ENCODE peak calls at places on chromosomes 3 and 15, in five cellular contexts. C is IMR-90, E is trophoblast cell, Y is H1, A is neuronal stem cell. L is an unnamed sample.
A peak's percentile ranks its signal among the peaks of the same experiment; 100 is the strongest.

GRCh38 chr3:183912895-183913579 is 28.4 kb upstream of the PARL start:
- DNase-seq in C (no peak), E (peak; percentile 9), Y (no peak), A (no peak), L (no peak)

GRCh38 chr3:57118279-57118678 is 46.9 kb downstream of the IL17RD start:
- DNase-seq in C (no peak), E (no peak), Y (no peak), A (no peak), L (no peak)

GRCh38 chr3:101138817-101139216 is 145.6 kb upstream of the ABI3BP start:
- DNase-seq in C (no peak), E (no peak), Y (no peak), A (no peak), L (no peak)

GRCh38 chr3:33023176-33024136 is 72.0 kb downstream of the CCR4 start:
- DNase-seq in C (no peak), E (peak; percentile 77), Y (no peak), A (no peak), L (no peak)

GRCh38 chr3:157838457-157838856 is 267.8 kb downstream of the SHOX2 start:
- DNase-seq in C (no peak), E (no peak), Y (no peak), A (no peak), L (no peak)

GRCh38 chr3:142633073-142633472 is 36.9 kb downstream of the PLS1 start:
- DNase-seq in C (no peak), E (no peak), Y (no peak), A (no peak), L (no peak)

GRCh38 chr3:187979543-187979942 is 174.4 kb upstream of the LPP start:
- DNase-seq in C (no peak), E (no peak), Y (no peak), A (no peak), L (no peak)

GRCh38 chr15:26433818-26434217 is 339.0 kb downstream of the GABRB3 start:
- DNase-seq in C (no peak), E (no peak), Y (no peak), A (no peak), L (no peak)

GRCh38 chr3:21734746-21735145 is 16.3 kb downstream of the ZNF385D start:
- DNase-seq in C (no peak), E (no peak), Y (no peak), A (no peak), L (no peak)

GRCh38 chr3:71511446-71511845 is 72.1 kb downstream of the FOXP1 start:
- DNase-seq in C (no peak), E (no peak), Y (no peak), A (no peak), L (no peak)

GRCh38 chr3:107870989-107871638 is 219.7 kb downstream of the CD47 start:
- DNase-seq in C (peak; percentile 30), E (peak; percentile 3), Y (no peak), A (no peak), L (no peak)

GRCh38 chr15:68330911-68331310 is 53.4 kb downstream of the FEM1B start:
- DNase-seq in C (no peak), E (no peak), Y (no peak), A (no peak), L (no peak)

GRCh38 chr3:161540594-161540993 is 44.0 kb downstream of the OTOL1 start:
- DNase-seq in C (no peak), E (no peak), Y (no peak), A (no peak), L (no peak)

GRCh38 chr3:194109192-194109863 is 26.6 kb upstream of the HES1 start:
- DNase-seq in C (no peak), E (no peak), Y (no peak), A (no peak), L (no peak)

GRCh38 chr3:178434206-178434805 is 101.9 kb upstream of the KCNMB2 start:
- DNase-seq in C (no peak), E (no peak), Y (no peak), A (no peak), L (no peak)

GRCh38 chr3:16898595-16899395 is 14.0 kb downstream of the PLCL2 start:
- DNase-seq in C (no peak), E (no peak), Y (no peak), A (no peak), L (no peak)

GRCh38 chr3:133488785-133489367 is 84.6 kb upstream of the CDV3 start:
- DNase-seq in C (peak; percentile 76), E (peak; percentile 46), Y (no peak), A (no peak), L (no peak)

GRCh38 chr3:98343647-98344507 is 9.8 kb upstream of the OR5K4 start:
- DNase-seq in C (peak; percentile 17), E (peak; percentile 91), Y (peak; percentile 76), A (peak; percentile 63), L (peak; percentile 76)

GRCh38 chr3:108124337-108125150 is 33.7 kb upstream of the CD47 start:
- DNase-seq in C (no peak), E (peak; percentile 19), Y (no peak), A (no peak), L (no peak)

GRCh38 chr3:138725116-138725515 is 109.6 kb downstream of the PIK3CB start:
- DNase-seq in C (no peak), E (no peak), Y (no peak), A (no peak), L (no peak)

GRCh38 chr3:63863150-63864007 is at the start of the genes ATXN7 and THOC7:
- DNase-seq in C (peak; percentile 38), E (peak; percentile 68), Y (peak; percentile 80), A (peak; percentile 67), L (peak; percentile 64)

GRCh38 chr3:10195692-10196091 is 31.0 kb downstream of the IRAK2 start:
- DNase-seq in C (no peak), E (no peak), Y (no peak), A (no peak), L (no peak)

GRCh38 chr15:58486062-58486461 is 54.3 kb downstream of the LIPC start:
- DNase-seq in C (no peak), E (peak; percentile 39), Y (no peak), A (no peak), L (no peak)

GRCh38 chr3:30688776-30689175 is 82.4 kb downstream of the TGFBR2 start:
- DNase-seq in C (peak; percentile 75), E (no peak), Y (no peak), A (no peak), L (no peak)

GRCh38 chr3:46386206-46386605 is 15.5 kb downstream of the CCR5 start:
- DNase-seq in C (peak; percentile 52), E (peak; percentile 93), Y (no peak), A (no peak), L (no peak)

GRCh38 chr15:92647467-92648163 is 8.0 kb downstream of the FAM174B start:
- DNase-seq in C (no peak), E (no peak), Y (no peak), A (no peak), L (peak; percentile 59)

GRCh38 chr15:92646216-92646615 is 9.4 kb downstream of the FAM174B start:
- DNase-seq in C (no peak), E (no peak), Y (no peak), A (no peak), L (no peak)

GRCh38 chr15:92643849-92644815 is 11.4 kb downstream of the FAM174B start:
- DNase-seq in C (no peak), E (peak; percentile 90), Y (no peak), A (no peak), L (no peak)

GRCh38 chr15:92645731-92646130 is 9.8 kb downstream of the FAM174B start:
- DNase-seq in C (no peak), E (no peak), Y (no peak), A (no peak), L (no peak)

GRCh38 chr15:92645051-92645631 is 10.4 kb downstream of the FAM174B start:
- DNase-seq in C (no peak), E (peak; percentile 89), Y (no peak), A (no peak), L (no peak)
- H3K18ac ChIP-seq in C (no peak overlapping the region), E (no peak overlapping the region), Y (peak overlapping the region; percentile 93), A (no peak overlapping the region), L (no peak overlapping the region)

DNA sequence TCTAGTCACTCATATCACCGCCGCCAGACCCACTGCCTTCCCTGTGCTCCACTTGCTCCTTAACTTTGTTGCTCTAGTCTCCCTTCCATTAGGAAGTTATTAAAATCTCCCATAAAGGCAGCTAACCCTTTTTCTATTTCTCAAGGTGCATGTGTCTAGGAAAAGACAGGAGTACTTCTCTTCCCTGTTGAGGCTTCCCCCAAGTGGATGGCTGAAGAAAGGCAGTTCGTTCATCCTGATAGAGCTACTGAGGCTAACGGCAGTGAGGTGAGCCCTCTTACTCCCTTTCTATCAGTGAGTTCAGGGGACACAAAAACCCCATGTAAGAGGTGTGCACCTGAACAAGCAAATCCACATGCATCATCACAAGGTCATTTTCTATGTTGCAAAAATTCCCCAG is 397.8 kb downstream of the IGSF11 start:
- DNase-seq in C (no peak), E (peak; percentile 3), Y (no peak), A (no peak), L (peak; percentile 40)
- H3K23ac ChIP-seq in C (no peak overlapping the region), E (no peak overlapping the region), Y (no peak overlapping the region), A (no peak overlapping the region), L (no peak overlapping the region)

DNA sequence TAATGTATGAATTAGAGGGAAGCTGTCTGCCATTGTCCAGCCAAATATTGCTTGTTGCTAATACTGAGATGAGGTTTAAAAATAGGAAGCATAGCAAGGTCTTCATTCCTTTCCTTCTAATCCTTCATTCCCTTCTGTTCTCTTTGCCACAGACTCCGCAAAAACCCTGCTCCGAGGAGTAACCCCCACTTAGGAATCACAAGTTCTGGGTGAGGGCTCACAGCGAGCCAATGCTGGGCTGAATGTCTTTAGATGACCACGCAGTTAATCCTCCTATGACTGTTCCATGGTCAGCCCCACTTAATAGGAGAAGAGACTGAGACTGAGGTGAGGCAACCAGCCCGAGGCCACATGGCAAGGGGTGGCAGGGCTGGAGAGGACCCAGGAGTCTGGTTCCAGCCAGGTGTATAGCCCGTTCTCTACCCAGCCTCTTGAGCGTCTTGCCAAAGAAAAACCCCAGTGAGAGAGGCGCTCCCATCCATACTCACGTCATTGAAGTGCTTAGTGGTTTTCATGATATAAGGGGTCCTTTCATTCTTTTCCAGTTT is 44.9 kb upstream of the CTSH start:
- DNase-seq in C (no peak), E (no peak), Y (no peak), A (no peak), L (no peak)
- H4K91ac ChIP-seq in C (peak overlapping the region; percentile 53), E (no peak overlapping the region), Y (no peak overlapping the region), A (no peak overlapping the region), L (no peak overlapping the region)

GRCh38 chr3:69236808-69237707 is 114.7 kb upstream of the LMOD3 start:
- DNase-seq in C (no peak), E (no peak), Y (no peak), A (no peak), L (no peak)
- H3K18ac ChIP-seq in C (no peak overlapping the region), E (no peak overlapping the region), Y (no peak overlapping the region), A (no peak overlapping the region), L (no peak overlapping the region)